ENCODE peak calls at places on chromosome X, in five cellular contexts. One of them, this sample, is unnamed.

GRCh38 chrX:155535866-155536265 is 76.9 kb downstream of the TMLHE start:
- DNase-seq in CD8-positive, alpha-beta memory T cell: no peak
- DNase-seq in HTR-8/SVneo: no peak
- DNase-seq in mucosa of descending colon: no peak
- DNase-seq in HT1080: peak
- DNase-seq in this sample: no peak

GRCh38 chrX:18354369-18355329 is at the start of gene SCML2:
- DNase-seq in CD8-positive, alpha-beta memory T cell: no peak
- DNase-seq in HTR-8/SVneo: no peak
- DNase-seq in mucosa of descending colon: peak
- DNase-seq in HT1080: peak
- DNase-seq in this sample: no peak

GRCh38 chrX:39050427-39050826 is 249.2 kb downstream of the MID1IP1 start:
- DNase-seq in CD8-positive, alpha-beta memory T cell: no peak
- DNase-seq in HTR-8/SVneo: no peak
- DNase-seq in mucosa of descending colon: no peak
- DNase-seq in HT1080: no peak
- DNase-seq in this sample: no peak

GRCh38 chrX:105701310-105702052 is 120.9 kb upstream of the NRK start:
- DNase-seq in CD8-positive, alpha-beta memory T cell: no peak
- DNase-seq in HTR-8/SVneo: no peak
- DNase-seq in mucosa of descending colon: no peak
- DNase-seq in HT1080: no peak
- DNase-seq in this sample: peak

GRCh38 chrX:386239-386767 is 404 bp downstream of the PPP2R3B start:
- DNase-seq in CD8-positive, alpha-beta memory T cell: no peak
- DNase-seq in HTR-8/SVneo: no peak
- DNase-seq in mucosa of descending colon: peak
- DNase-seq in HT1080: no peak
- DNase-seq in this sample: no peak

GRCh38 chrX:118847676-118848075 is 24.1 kb downstream of the ZCCHC12 start:
- DNase-seq in CD8-positive, alpha-beta memory T cell: no peak
- DNase-seq in HTR-8/SVneo: peak
- DNase-seq in mucosa of descending colon: no peak
- DNase-seq in HT1080: peak
- DNase-seq in this sample: peak

GRCh38 chrX:8364369-8365141 is 100.1 kb upstream of the VCX3B start:
- DNase-seq in CD8-positive, alpha-beta memory T cell: no peak
- DNase-seq in HTR-8/SVneo: peak
- DNase-seq in mucosa of descending colon: no peak
- DNase-seq in HT1080: peak
- DNase-seq in this sample: peak

GRCh38 chrX:125532411-125533089 is 212.9 kb downstream of the TEX13C start:
- DNase-seq in CD8-positive, alpha-beta memory T cell: no peak
- DNase-seq in HTR-8/SVneo: no peak
- DNase-seq in mucosa of descending colon: no peak
- DNase-seq in HT1080: no peak
- DNase-seq in this sample: no peak

GRCh38 chrX:102966701-102967100 is 29.6 kb downstream of the RAB40AL start:
- DNase-seq in CD8-positive, alpha-beta memory T cell: no peak
- DNase-seq in HTR-8/SVneo: no peak
- DNase-seq in mucosa of descending colon: no peak
- DNase-seq in HT1080: no peak
- DNase-seq in this sample: no peak

GRCh38 chrX:72030431-72030830 is 101.3 kb downstream of the RTL5 start:
- DNase-seq in CD8-positive, alpha-beta memory T cell: no peak
- DNase-seq in HTR-8/SVneo: no peak
- DNase-seq in mucosa of descending colon: no peak
- DNase-seq in HT1080: no peak
- DNase-seq in this sample: no peak

GRCh38 chrX:10017866-10018265 is 50.7 kb downstream of the CLDN34 start:
- DNase-seq in CD8-positive, alpha-beta memory T cell: no peak
- DNase-seq in HTR-8/SVneo: peak
- DNase-seq in mucosa of descending colon: no peak
- DNase-seq in HT1080: peak
- DNase-seq in this sample: no peak

GRCh38 chrX:70478521-70478920 is 33.9 kb downstream of the DLG3 start:
- DNase-seq in CD8-positive, alpha-beta memory T cell: no peak
- DNase-seq in HTR-8/SVneo: no peak
- DNase-seq in mucosa of descending colon: no peak
- DNase-seq in HT1080: no peak
- DNase-seq in this sample: no peak

GRCh38 chrX:32744906-32745305 is 466.4 kb downstream of the DMD start:
- DNase-seq in CD8-positive, alpha-beta memory T cell: no peak
- DNase-seq in HTR-8/SVneo: no peak
- DNase-seq in mucosa of descending colon: no peak
- DNase-seq in HT1080: no peak
- DNase-seq in this sample: no peak

GRCh38 chrX:96004386-96004785 is 680.3 kb upstream of the DIAPH2 start:
- DNase-seq in CD8-positive, alpha-beta memory T cell: no peak
- DNase-seq in HTR-8/SVneo: no peak
- DNase-seq in mucosa of descending colon: no peak
- DNase-seq in HT1080: peak
- DNase-seq in this sample: no peak

GRCh38 chrX:119481218-119481875 is 13.1 kb downstream of the SLC25A5 start:
- DNase-seq in CD8-positive, alpha-beta memory T cell: no peak
- DNase-seq in HTR-8/SVneo: no peak
- DNase-seq in mucosa of descending colon: no peak
- DNase-seq in HT1080: no peak
- DNase-seq in this sample: no peak

GRCh38 chrX:119647552-119648420 is 41.6 kb upstream of the NKRF start:
- DNase-seq in CD8-positive, alpha-beta memory T cell: peak
- DNase-seq in HTR-8/SVneo: no peak
- DNase-seq in mucosa of descending colon: no peak
- DNase-seq in HT1080: no peak
- DNase-seq in this sample: no peak

GRCh38 chrX:109760241-109760921 is 27.3 kb upstream of the ACSL4 start:
- DNase-seq in CD8-positive, alpha-beta memory T cell: no peak
- DNase-seq in HTR-8/SVneo: no peak
- DNase-seq in mucosa of descending colon: no peak
- DNase-seq in HT1080: no peak
- DNase-seq in this sample: no peak

GRCh38 chrX:47815901-47816845 is 20.5 kb upstream of the ZNF81 start:
- DNase-seq in CD8-positive, alpha-beta memory T cell: no peak
- DNase-seq in HTR-8/SVneo: no peak
- DNase-seq in mucosa of descending colon: no peak
- DNase-seq in HT1080: peak
- DNase-seq in this sample: no peak

GRCh38 chrX:37409278-37409677 is 60.1 kb downstream of the PRRG1 start:
- DNase-seq in CD8-positive, alpha-beta memory T cell: no peak
- DNase-seq in HTR-8/SVneo: no peak
- DNase-seq in mucosa of descending colon: no peak
- DNase-seq in HT1080: no peak
- DNase-seq in this sample: no peak

GRCh38 chrX:38236901-38237615 is 16.4 kb upstream of the SRPX start:
- DNase-seq in CD8-positive, alpha-beta memory T cell: no peak
- DNase-seq in HTR-8/SVneo: no peak
- DNase-seq in mucosa of descending colon: no peak
- DNase-seq in HT1080: no peak
- DNase-seq in this sample: no peak